ENCODE peak calls at places on chromosomes 5 and 9, in seven cellular contexts. Q is mesenchymal stem cell, H is neuronal stem cell, I is H1, K is mesendoderm, X is IMR-90, A is H9. U is an unnamed sample.

GRCh38 chr5:35598707-35599370 is 18.8 kb upstream of the SPEF2 start:
- DNase-seq in Q (no peak), H (no peak), I (peak; percentile 59), K (peak; percentile 94), X (no peak), A (peak; percentile 75), U (no peak)

GRCh38 chr5:143052967-143053682 is 282.9 kb downstream of the ARHGAP26 start:
- DNase-seq in Q (no peak), H (no peak), I (no peak), K (no peak), X (no peak), A (no peak), U (no peak)

GRCh38 chr5:15424769-15425168 is 75.2 kb upstream of the FBXL7 start:
- DNase-seq in Q (no peak), H (no peak), I (no peak), K (no peak), X (no peak), A (no peak), U (no peak)

GRCh38 chr9:132647355-132647754 is 22.4 kb downstream of the DDX31 start:
- DNase-seq in Q (peak; percentile 100), H (no peak), I (no peak), K (no peak), X (peak; percentile 100), A (no peak), U (peak; percentile 44)

GRCh38 chr5:107853031-107853430 is 182.3 kb upstream of the EFNA5 start:
- DNase-seq in Q (no peak), H (no peak), I (no peak), K (peak; percentile 25), X (no peak), A (no peak), U (no peak)

GRCh38 chr5:3107118-3107517 is 355.6 kb upstream of the IRX2 start:
- DNase-seq in Q (no peak), H (no peak), I (no peak), K (no peak), X (no peak), A (peak; percentile 39), U (no peak)

GRCh38 chr5:124741711-124742496 is 4.5 kb downstream of the ZNF608 start:
- DNase-seq in Q (peak; percentile 93), H (peak; percentile 84), I (peak; percentile 28), K (peak; percentile 92), X (peak; percentile 83), A (no peak), U (no peak)

GRCh38 chr9:114936566-114936965 is 6.2 kb upstream of the TNFSF8 start:
- DNase-seq in Q (no peak), H (no peak), I (no peak), K (no peak), X (no peak), A (no peak), U (no peak)

GRCh38 chr5:32285489-32286138 is 27.1 kb downstream of the MTMR12 start:
- DNase-seq in Q (no peak), H (no peak), I (no peak), K (no peak), X (no peak), A (no peak), U (no peak)

GRCh38 chr5:108249785-108250100 is 132.2 kb downstream of the FBXL17 start:
- DNase-seq in Q (no peak), H (no peak), I (no peak), K (no peak), X (no peak), A (no peak), U (no peak)

GRCh38 chr9:71755230-71755629 is 13.1 kb downstream of the CEMIP2 start:
- DNase-seq in Q (no peak), H (no peak), I (no peak), K (no peak), X (no peak), A (no peak), U (no peak)

GRCh38 chr9:8037745-8038144 is 238.2 kb upstream of the DMAC1 start:
- DNase-seq in Q (no peak), H (no peak), I (no peak), K (no peak), X (no peak), A (no peak), U (no peak)

GRCh38 chr5:138457532-138458275 is 7.6 kb upstream of the EGR1 start:
- DNase-seq in Q (no peak), H (no peak), I (no peak), K (no peak), X (no peak), A (no peak), U (no peak)

GRCh38 chr9:137109250-137110146 is 5.0 kb downstream of the DPP7 start:
- DNase-seq in Q (no peak), H (no peak), I (no peak), K (no peak), X (no peak), A (no peak), U (no peak)

GRCh38 chr9:116156621-116157314 is 3.2 kb downstream of the PAPPA start:
- DNase-seq in Q (peak; percentile 88), H (peak; percentile 42), I (peak; percentile 67), K (peak; percentile 90), X (peak; percentile 78), A (peak; percentile 74), U (peak; percentile 21)

GRCh38 chr9:72509635-72510034 is 11.8 kb upstream of the TMC1 start:
- DNase-seq in Q (peak; percentile 46), H (no peak), I (no peak), K (no peak), X (peak; percentile 51), A (no peak), U (no peak)

GRCh38 chr5:179836225-179837019 is 15.7 kb downstream of the SQSTM1 start:
- DNase-seq in Q (peak; percentile 75), H (no peak), I (no peak), K (no peak), X (peak; percentile 52), A (no peak), U (peak; percentile 43)

GRCh38 chr5:88384901-88385300 is 116.3 kb upstream of the TMEM161B start:
- DNase-seq in Q (no peak), H (no peak), I (no peak), K (no peak), X (no peak), A (no peak), U (no peak)

GRCh38 chr9:13386935-13387667 is 107.6 kb upstream of the MPDZ start:
- DNase-seq in Q (peak; percentile 88), H (no peak), I (no peak), K (no peak), X (peak; percentile 33), A (no peak), U (no peak)

GRCh38 chr9:93951655-93952118 is 3.5 kb downstream of the BARX1 start:
- DNase-seq in Q (no peak), H (no peak), I (peak; percentile 69), K (no peak), X (no peak), A (peak; percentile 40), U (no peak)

GRCh38 chr5:95808686-95809413 is 13.7 kb downstream of the GLRX start:
- DNase-seq in Q (peak; percentile 86), H (no peak), I (no peak), K (no peak), X (peak; percentile 52), A (no peak), U (no peak)

GRCh38 chr9:33415152-33416038 is 13.0 kb upstream of the AQP7 start:
- DNase-seq in Q (peak; percentile 39), H (peak; percentile 51), I (peak; percentile 93), K (peak; percentile 85), X (peak; percentile 22), A (peak; percentile 88), U (peak; percentile 68)

GRCh38 chr5:113166710-113167366 is 190.2 kb downstream of the DCP2 start:
- DNase-seq in Q (peak; percentile 90), H (no peak), I (no peak), K (no peak), X (peak; percentile 89), A (no peak), U (peak; percentile 61)

GRCh38 chr5:44881266-44881665 is 72.5 kb downstream of the MRPS30 start:
- DNase-seq in Q (no peak), H (no peak), I (no peak), K (no peak), X (no peak), A (no peak), U (no peak)
- H3K23ac ChIP-seq in Q (no peak overlapping the region), H (no peak overlapping the region), I (no peak overlapping the region), K (no peak overlapping the region), X (no peak overlapping the region), A (no peak overlapping the region), U (no peak overlapping the region)

DNA sequence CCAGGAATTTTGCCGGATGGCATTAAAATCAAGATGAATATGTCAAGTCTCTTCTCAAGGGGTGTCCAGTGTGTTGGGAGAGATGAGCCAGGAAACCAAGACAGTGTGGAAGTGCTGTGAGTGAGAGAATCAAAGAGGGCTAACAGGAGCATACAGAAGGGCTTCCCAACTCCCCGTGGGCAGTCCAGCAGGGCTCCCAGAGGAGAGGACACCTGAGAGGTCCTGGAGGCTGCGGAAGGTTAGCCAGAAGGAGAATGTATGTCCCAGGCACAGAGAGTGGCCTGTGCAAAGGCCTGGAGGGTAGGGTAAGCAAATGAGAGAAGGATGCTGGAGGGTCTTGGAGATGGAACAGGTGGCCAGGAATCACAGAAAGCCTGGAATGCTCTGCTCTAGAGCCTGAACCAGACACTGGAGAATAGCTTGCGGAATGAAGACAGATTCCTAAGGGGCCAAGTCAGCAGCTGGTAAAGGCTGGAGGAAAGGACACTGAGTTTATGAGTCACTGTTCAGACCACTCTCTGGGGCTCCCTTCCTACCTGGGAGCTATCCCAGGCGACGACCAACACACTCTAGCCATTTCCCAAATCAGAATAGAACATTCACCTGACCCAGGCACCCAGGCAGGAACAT is 59.4 kb downstream of the SLC22A5 start:
- DNase-seq in Q (peak; percentile 92), H (no peak), I (peak; percentile 14), K (peak; percentile 83), X (peak; percentile 87), A (no peak), U (peak; percentile 76)
- H2BK5ac ChIP-seq in Q (peak overlapping the region; percentile 67), H (no peak overlapping the region), I (no peak overlapping the region), K (no peak overlapping the region), X (peak overlapping the region; percentile 54), A (no peak overlapping the region), U (no peak overlapping the region)

GRCh38 chr9:134462304-134462703 is 136.0 kb downstream of the RXRA start:
- DNase-seq in Q (no peak), H (no peak), I (no peak), K (no peak), X (no peak), A (no peak), U (no peak)
- H3K23ac ChIP-seq in Q (no peak overlapping the region), H (peak overlapping the region; percentile 86), I (no peak overlapping the region), K (no peak overlapping the region), X (no peak overlapping the region), A (no peak overlapping the region), U (no peak overlapping the region)

GRCh38 chr5:173623789-173624188 is 7.3 kb upstream of the BOD1 start:
- DNase-seq in Q (no peak), H (no peak), I (no peak), K (no peak), X (no peak), A (no peak), U (no peak)

GRCh38 chr5:173625686-173626500 is 9.4 kb upstream of the BOD1 start:
- DNase-seq in Q (no peak), H (no peak), I (no peak), K (no peak), X (no peak), A (no peak), U (no peak)

GRCh38 chr5:173625261-173625660 is 8.8 kb upstream of the BOD1 start:
- DNase-seq in Q (no peak), H (no peak), I (no peak), K (no peak), X (no peak), A (no peak), U (no peak)

GRCh38 chr5:173623296-173623771 is 6.9 kb upstream of the BOD1 start:
- DNase-seq in Q (no peak), H (no peak), I (no peak), K (no peak), X (no peak), A (no peak), U (no peak)

GRCh38 chr5:173624276-173624675 is 7.8 kb upstream of the BOD1 start:
- DNase-seq in Q (no peak), H (no peak), I (no peak), K (no peak), X (peak; percentile 8), A (no peak), U (no peak)
- H2BK5ac ChIP-seq in Q (no peak overlapping the region), H (no peak overlapping the region), I (no peak overlapping the region), K (no peak overlapping the region), X (no peak overlapping the region), A (no peak overlapping the region), U (no peak overlapping the region)